ENCODE peak calls at places on chromosomes 2 and 18, in four cellular contexts. O, M, D and C are unnamed samples.

GRCh38 chr2:62196278-62196901 is 475 bp downstream of the B3GNT2 start:
- DNase-seq in O (no peak), M (no peak), D (no peak), C (no peak)

GRCh38 chr2:86176583-86176982 is 18.7 kb downstream of the IMMT start:
- DNase-seq in D (no peak), O (no peak), M (no peak), C (no peak)

GRCh38 chr2:138536302-138536701 is 34.7 kb downstream of the SPOPL start:
- DNase-seq in O (peak), D (no peak), M (peak), C (no peak)

GRCh38 chr2:48258750-48259149 is 271.2 kb upstream of the STON1 start:
- DNase-seq in O (no peak), D (no peak), M (no peak), C (no peak)

GRCh38 chr2:61792355-61792754 is 61.5 kb downstream of the FAM161A start:
- DNase-seq in D (no peak), M (no peak), O (no peak), C (no peak)

GRCh38 chr2:71930073-71930681 is 217.5 kb downstream of the CYP26B1 start:
- DNase-seq in O (peak), D (peak), M (no peak), C (no peak)

GRCh38 chr2:159035790-159036411 is 67.5 kb downstream of the TANC1 start:
- DNase-seq in D (no peak), M (no peak), O (no peak), C (no peak)

GRCh38 chr18:37546651-37547050 is 18.9 kb downstream of the CELF4 start:
- DNase-seq in O (no peak), D (no peak), M (no peak), C (no peak)

GRCh38 chr2:137966043-137966442 is 1.8 kb downstream of the HNMT start:
- DNase-seq in M (no peak), O (no peak), D (no peak), C (no peak)

GRCh38 chr2:1925516-1925915 is 181.2 kb upstream of the PXDN start:
- DNase-seq in M (no peak), O (no peak), D (no peak), C (no peak)

GRCh38 chr18:9708882-9709877 is 1.1 kb downstream of the RAB31 start:
- DNase-seq in D (no peak), O (no peak), M (peak), C (peak)

GRCh38 chr2:103963331-103963730 is 890.6 kb upstream of the POU3F3 start:
- DNase-seq in O (no peak), M (no peak), D (no peak), C (no peak)

GRCh38 chr2:178650554-178650953 is 156.7 kb downstream of the TTN start:
- DNase-seq in D (no peak), O (no peak), M (no peak), C (no peak)

GRCh38 chr18:27057459-27058302 is 127.4 kb downstream of the CHST9 start:
- DNase-seq in M (no peak), O (no peak), D (no peak), C (no peak)

GRCh38 chr2:112006076-112006410 is 49.0 kb upstream of the TMEM87B start:
- DNase-seq in M (no peak), O (no peak), D (no peak), C (no peak)

GRCh38 chr2:160292225-160292624 is 92.2 kb upstream of the ITGB6 start:
- DNase-seq in M (no peak), O (no peak), D (no peak), C (no peak)

GRCh38 chr2:144496660-144497598 is 23.0 kb downstream of the ZEB2 start:
- DNase-seq in O (no peak), D (no peak), M (no peak), C (no peak)

GRCh38 chr2:170176212-170176611 is 1.7 kb upstream of the MYO3B start:
- DNase-seq in M (no peak), D (no peak), O (no peak), C (no peak)

GRCh38 chr2:73176205-73176880 is 26.0 kb upstream of the NOTO start:
- DNase-seq in M (no peak), O (no peak), D (no peak), C (peak)

GRCh38 chr2:112889976-112890375 is 21.0 kb upstream of the IL37 start:
- DNase-seq in D (no peak), M (no peak), O (no peak), C (no peak)

GRCh38 chr2:8581601-8582041 is 100.2 kb upstream of the ID2 start:
- DNase-seq in D (no peak), O (no peak), M (no peak), C (no peak)

GRCh38 chr2:134445981-134446380 is 192.1 kb downstream of the MGAT5 start:
- DNase-seq in M (no peak), D (no peak), O (no peak), C (no peak)

GRCh38 chr18:8507361-8507760 is 101.9 kb upstream of the RAB12 start:
- DNase-seq in M (no peak), O (no peak), D (no peak), C (peak)

GRCh38 chr2:66271777-66272176 is 163.1 kb upstream of the MEIS1 start:
- DNase-seq in O (no peak), M (no peak), D (no peak), C (no peak)

GRCh38 chr18:53534695-53535094 is 689.8 kb downstream of the MBD2 start:
- DNase-seq in M (no peak), D (no peak), O (no peak), C (no peak)

GRCh38 chr2:240013343-240013742 is 11.8 kb downstream of the NDUFA10 start:
- DNase-seq in D (no peak), O (no peak), M (no peak), C (no peak)

GRCh38 chr2:185284696-185285095 is 453.9 kb upstream of the FSIP2 start:
- DNase-seq in O (no peak), M (no peak), D (no peak), C (no peak)

GRCh38 chr2:185274718-185275484 is 463.7 kb upstream of the FSIP2 start:
- DNase-seq in D (no peak), O (no peak), M (no peak), C (no peak)

GRCh38 chr2:185279999-185280398 is 458.6 kb upstream of the FSIP2 start:
- DNase-seq in M (no peak), O (no peak), D (no peak), C (no peak)
- TF ChIP-seq CTCF in M (no peak), O (no peak), D (peak), C (peak)

GRCh38 chr2:7449287-7449686 is 532.1 kb downstream of the RNF144A start:
- DNase-seq in D (no peak), M (no peak), O (no peak), C (no peak)
- TF ChIP-seq CTCF in D (no peak), M (no peak), O (no peak), C (no peak)

GRCh38 chr2:189674374-189675112 is at the start of gene ANKAR:
- DNase-seq in D (peak), O (peak), M (peak), C (peak)
- TF ChIP-seq CTCF in D (peak), O (peak), M (peak), C (peak)

DNA sequence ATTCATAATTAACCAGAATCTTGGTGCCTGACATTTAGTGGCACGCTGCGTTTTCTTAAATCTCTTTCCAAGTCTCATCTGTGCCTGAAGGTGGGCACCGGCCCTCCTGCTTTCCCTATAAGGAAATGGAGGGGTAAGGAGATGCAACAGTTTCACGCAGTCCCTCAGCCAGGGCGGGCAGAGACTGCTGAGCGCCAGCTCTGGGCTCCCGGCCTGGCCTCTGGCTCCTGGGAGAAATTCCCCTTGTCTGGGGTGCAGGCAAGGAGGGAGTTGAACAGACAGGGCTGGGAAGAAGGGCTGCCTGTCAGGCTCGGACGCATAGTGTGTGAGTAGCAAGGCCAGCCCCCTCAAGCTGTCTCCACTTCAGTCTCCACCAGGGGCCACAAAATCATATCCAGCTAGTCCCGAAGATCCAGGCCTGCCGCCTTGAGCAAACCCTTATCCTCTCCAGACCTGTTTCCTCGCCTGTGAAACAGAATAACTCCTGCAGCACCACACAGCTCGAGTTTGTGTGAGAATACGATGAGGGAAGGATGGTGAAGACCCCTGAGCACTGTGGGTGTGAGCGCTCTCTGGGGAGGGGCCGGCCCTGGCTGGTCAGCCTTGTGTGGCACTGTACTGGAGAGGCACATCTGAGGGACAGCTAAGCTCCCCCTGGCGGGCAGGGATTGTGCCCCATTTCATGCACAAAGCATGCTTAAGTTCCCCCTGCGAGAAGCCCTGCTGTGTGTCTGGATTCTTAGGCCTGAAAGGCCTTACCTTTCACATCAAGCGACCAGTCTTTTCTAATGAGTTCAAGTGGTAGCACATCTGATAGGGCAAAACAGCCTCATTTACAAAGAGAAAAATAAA is 33.8 kb downstream of the SDC1 start:
- DNase-seq in D (peak), M (no peak), O (no peak), C (peak)
- TF ChIP-seq CTCF in D (peak), M (no peak), O (peak), C (peak)

GRCh38 chr2:3411103-3411502 is 31.6 kb downstream of the TRAPPC12 start:
- DNase-seq in D (no peak), M (no peak), O (no peak), C (no peak)
- TF ChIP-seq CTCF in D (no peak), M (no peak), O (no peak), C (no peak)

GRCh38 chr2:20538308-20539132 is 91.6 kb downstream of the RHOB start:
- DNase-seq in O (no peak), M (no peak), D (no peak), C (no peak)

GRCh38 chr2:20539776-20540586 is 93.1 kb downstream of the RHOB start:
- DNase-seq in D (no peak), M (no peak), O (no peak), C (no peak)

GRCh38 chr2:20537423-20538307 is 90.8 kb downstream of the RHOB start:
- DNase-seq in O (no peak), M (no peak), D (no peak), C (no peak)

GRCh38 chr2:20540587-20541304 is 93.9 kb downstream of the RHOB start:
- DNase-seq in M (no peak), D (no peak), O (no peak), C (no peak)

GRCh38 chr2:20539133-20539719 is 92.4 kb downstream of the RHOB start:
- DNase-seq in M (no peak), D (no peak), O (no peak), C (no peak)
- TF ChIP-seq CTCF in M (no peak), D (no peak), O (no peak), C (no peak)

GRCh38 chr2:236774171-236774570 is 204.5 kb downstream of the ACKR3 start:
- DNase-seq in O (no peak), D (no peak), M (no peak), C (no peak)

GRCh38 chr2:236772220-236772837 is 202.7 kb downstream of the ACKR3 start:
- DNase-seq in D (no peak), O (no peak), M (no peak), C (no peak)

GRCh38 chr2:236775521-236775920 is 205.9 kb downstream of the ACKR3 start:
- DNase-seq in O (no peak), M (no peak), D (no peak), C (no peak)

GRCh38 chr2:236769981-236770671 is 200.5 kb downstream of the ACKR3 start:
- DNase-seq in O (peak), M (no peak), D (peak), C (no peak)

DNA sequence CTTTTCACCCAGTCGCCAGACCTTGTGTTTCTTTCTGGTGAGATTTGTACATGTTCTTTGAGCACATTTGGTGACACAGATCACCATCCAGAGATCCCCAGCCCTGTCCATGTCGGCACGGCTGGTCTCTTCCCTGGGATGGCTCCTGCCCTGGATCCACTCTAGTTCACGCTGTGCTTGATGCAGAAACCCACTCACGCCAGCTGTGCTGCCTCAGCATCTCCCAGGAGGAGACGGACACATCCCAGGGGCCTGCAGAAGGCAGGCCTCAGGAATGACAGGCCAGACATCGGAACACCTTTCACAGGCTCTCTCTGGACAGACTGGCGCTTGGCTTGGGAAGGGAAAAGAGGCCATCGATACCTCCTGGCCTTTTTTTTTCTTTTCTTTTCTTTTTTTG is 203.6 kb downstream of the ACKR3 start:
- DNase-seq in D (no peak), M (no peak), O (no peak), C (no peak)
- TF ChIP-seq CTCF in D (no peak), M (no peak), O (no peak), C (no peak)

DNA sequence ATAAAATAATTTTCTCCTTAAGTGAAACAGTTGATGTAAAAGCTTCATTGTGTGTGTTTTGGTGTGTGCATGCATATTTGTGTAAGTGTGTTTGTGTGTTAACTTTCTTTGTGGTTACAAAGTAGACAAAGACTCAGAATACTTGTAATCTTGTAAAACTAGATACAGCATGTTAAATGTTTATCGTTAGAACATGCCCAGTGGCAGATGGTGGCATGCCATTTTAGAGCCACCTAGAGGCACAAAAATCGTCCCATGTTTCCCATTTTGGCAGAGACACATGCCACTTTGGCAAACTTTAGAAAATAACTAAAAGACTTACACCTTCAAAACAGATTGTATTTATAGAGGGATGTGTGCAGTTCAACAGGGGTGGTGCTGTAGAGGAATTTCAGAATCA is 224.1 kb downstream of the LRP1B start:
- DNase-seq in D (no peak), M (no peak), O (no peak), C (no peak)
- TF ChIP-seq CTCF in D (no peak), M (no peak), O (no peak), C (no peak)